ENCODE peak calls at places on chromosomes 2 and 18, in four cellular contexts. One of them, this sample, is unnamed.

GRCh38 chr18:32974421-32975165 is 201.8 kb upstream of the KLHL14 start:
- DNase-seq in HEK293T: no peak
- DNase-seq in AG09319: no peak
- DNase-seq in small intestine: no peak
- DNase-seq in this sample: no peak

GRCh38 chr2:70765507-70765906 is 2.5 kb downstream of the ADD2 start:
- DNase-seq in HEK293T: no peak
- DNase-seq in AG09319: no peak
- DNase-seq in small intestine: no peak
- DNase-seq in this sample: no peak

GRCh38 chr2:74502720-74503505 is 3.5 kb upstream of the LBX2 start:
- DNase-seq in HEK293T: peak
- DNase-seq in AG09319: peak
- DNase-seq in small intestine: peak
- DNase-seq in this sample: peak

GRCh38 chr2:39849982-39850526 is 71.0 kb upstream of the THUMPD2 start:
- DNase-seq in HEK293T: no peak
- DNase-seq in AG09319: no peak
- DNase-seq in small intestine: peak
- DNase-seq in this sample: no peak

GRCh38 chr2:6963727-6964126 is 46.5 kb downstream of the RNF144A start:
- DNase-seq in HEK293T: no peak
- DNase-seq in AG09319: no peak
- DNase-seq in small intestine: no peak
- DNase-seq in this sample: peak

GRCh38 chr2:219368690-219369108 is 19.0 kb downstream of the DNPEP start:
- DNase-seq in HEK293T: no peak
- DNase-seq in AG09319: peak
- DNase-seq in small intestine: no peak
- DNase-seq in this sample: no peak

GRCh38 chr2:179069685-179070084 is 19.7 kb upstream of the CCDC141 start:
- DNase-seq in HEK293T: no peak
- DNase-seq in AG09319: no peak
- DNase-seq in small intestine: no peak
- DNase-seq in this sample: no peak

GRCh38 chr18:49892148-49892924 is 79.0 kb upstream of the ACAA2 start:
- DNase-seq in HEK293T: no peak
- DNase-seq in AG09319: no peak
- DNase-seq in small intestine: no peak
- DNase-seq in this sample: no peak

GRCh38 chr18:12031181-12031580 is 49.9 kb downstream of the IMPA2 start:
- DNase-seq in HEK293T: no peak
- DNase-seq in AG09319: no peak
- DNase-seq in small intestine: no peak
- DNase-seq in this sample: no peak